ENCODE peak calls at places on chromosomes 5 and 9, in seven cellular contexts. S, V, P, C, R, H and E are unnamed samples.
A peak's percentile ranks its signal among the peaks of the same experiment; 100 is the strongest.

GRCh38 chr5:61674403-61674802 is 342.3 kb downstream of the ZSWIM6 start:
- DNase-seq in S (no peak), V (no peak), P (no peak), C (no peak), R (no peak), H (no peak), E (no peak)

GRCh38 chr5:11700376-11700775 is 203.9 kb downstream of the CTNND2 start:
- DNase-seq in S (no peak), V (no peak), P (no peak), C (no peak), R (no peak), H (no peak), E (no peak)

GRCh38 chr9:125399165-125399564 is 137.5 kb downstream of the GAPVD1 start:
- DNase-seq in S (no peak), V (no peak), P (no peak), C (no peak), R (no peak), H (no peak), E (no peak)

GRCh38 chr5:57566914-57567313 is 84.3 kb upstream of the ACTBL2 start:
- DNase-seq in S (peak; percentile 58), V (no peak), P (no peak), C (peak; percentile 92), R (no peak), H (no peak), E (peak; percentile 45)

GRCh38 chr5:8828596-8829321 is 717.1 kb downstream of the SEMA5A start:
- DNase-seq in S (peak; percentile 47), V (no peak), P (no peak), C (no peak), R (no peak), H (no peak), E (peak; percentile 100)

GRCh38 chr9:23492126-23493002 is 333.7 kb downstream of the ELAVL2 start:
- DNase-seq in S (peak; percentile 19), V (no peak), P (peak; percentile 80), C (peak; percentile 26), R (peak; percentile 53), H (peak; percentile 62), E (no peak)

GRCh38 chr9:35645736-35646582 is 4.8 kb downstream of the SIT1 start:
- DNase-seq in S (no peak), V (no peak), P (no peak), C (no peak), R (no peak), H (no peak), E (no peak)

GRCh38 chr5:62731011-62731410 is 152.4 kb downstream of the LRRC70 start:
- DNase-seq in S (no peak), V (no peak), P (no peak), C (no peak), R (no peak), H (no peak), E (no peak)

GRCh38 chr5:149938272-149938671 is 6.3 kb downstream of the PDE6A start:
- DNase-seq in S (peak; percentile 42), V (no peak), P (no peak), C (peak; percentile 31), R (no peak), H (peak; percentile 76), E (peak; percentile 81)

GRCh38 chr9:125633116-125633743 is 73.8 kb downstream of the MAPKAP1 start:
- DNase-seq in S (no peak), V (no peak), P (no peak), C (no peak), R (no peak), H (peak; percentile 61), E (no peak)

GRCh38 chr9:88984543-88984883 is 6.8 kb upstream of the S1PR3 start:
- DNase-seq in S (no peak), V (no peak), P (no peak), C (no peak), R (no peak), H (no peak), E (no peak)

GRCh38 chr5:150112211-150113046 is 26.1 kb upstream of the CSF1R start:
- DNase-seq in S (peak; percentile 56), V (no peak), P (no peak), C (peak; percentile 90), R (no peak), H (peak; percentile 94), E (peak; percentile 34)

GRCh38 chr5:149379177-149379761 is at the start of gene IL17B:
- DNase-seq in S (no peak), V (no peak), P (no peak), C (no peak), R (no peak), H (no peak), E (no peak)

GRCh38 chr9:32395483-32396216 is 11.2 kb downstream of the ACO1 start:
- DNase-seq in S (no peak), V (no peak), P (no peak), C (peak; percentile 89), R (no peak), H (peak; percentile 79), E (no peak)

GRCh38 chr5:179827684-179828083 is 7.0 kb downstream of the SQSTM1 start:
- DNase-seq in S (no peak), V (no peak), P (no peak), C (no peak), R (no peak), H (peak; percentile 88), E (no peak)

GRCh38 chr9:99181621-99182020 is 40.1 kb downstream of the ALG2 start:
- DNase-seq in S (no peak), V (no peak), P (no peak), C (no peak), R (no peak), H (peak; percentile 65), E (no peak)

GRCh38 chr5:108917596-108917995 is 169.9 kb downstream of the FER start:
- DNase-seq in S (peak; percentile 1), V (no peak), P (no peak), C (no peak), R (no peak), H (no peak), E (no peak)

GRCh38 chr5:62340392-62340791 is 34.4 kb downstream of the KIF2A start:
- DNase-seq in S (no peak), V (no peak), P (no peak), C (no peak), R (no peak), H (no peak), E (peak; percentile 67)

GRCh38 chr5:463952-464351 is 21.0 kb downstream of the EXOC3 start:
- DNase-seq in S (no peak), V (no peak), P (no peak), C (no peak), R (no peak), H (no peak), E (no peak)

GRCh38 chr5:56585973-56586740 is 229.2 kb upstream of the MAP3K1 start:
- DNase-seq in S (no peak), V (no peak), P (peak; percentile 50), C (no peak), R (peak; percentile 4), H (no peak), E (peak; percentile 85)

GRCh38 chr9:3827175-3827574 is 301.4 kb upstream of the RFX3 start:
- DNase-seq in S (no peak), V (no peak), P (no peak), C (no peak), R (no peak), H (no peak), E (no peak)

GRCh38 chr5:1594336-1595106 is 70.8 kb upstream of the LPCAT1 start:
- DNase-seq in S (no peak), V (peak; percentile 61), P (peak; percentile 88), C (no peak), R (peak; percentile 86), H (no peak), E (peak; percentile 25)

GRCh38 chr9:106799146-106799545 is 63.8 kb upstream of the ZNF462 start:
- DNase-seq in S (peak; percentile 76), V (no peak), P (no peak), C (peak; percentile 50), R (no peak), H (peak; percentile 90), E (no peak)

GRCh38 chr9:114304416-114305188 is 18.3 kb upstream of the ORM1 start:
- DNase-seq in S (no peak), V (no peak), P (no peak), C (no peak), R (no peak), H (no peak), E (no peak)

GRCh38 chr9:107486674-107487520 is 2.7 kb downstream of the KLF4 start:
- DNase-seq in S (no peak), V (no peak), P (no peak), C (no peak), R (no peak), H (no peak), E (no peak)

GRCh38 chr5:67053229-67053628 is 143.4 kb downstream of the CD180 start:
- DNase-seq in S (no peak), V (no peak), P (no peak), C (no peak), R (no peak), H (no peak), E (no peak)

GRCh38 chr5:51433052-51433710 is 49.9 kb downstream of the ISL1 start:
- DNase-seq in S (peak; percentile 41), V (no peak), P (no peak), C (no peak), R (no peak), H (no peak), E (peak; percentile 71)

GRCh38 chr5:175386526-175386925 is 57.5 kb downstream of the DRD1 start:
- DNase-seq in S (no peak), V (no peak), P (no peak), C (no peak), R (no peak), H (no peak), E (no peak)

GRCh38 chr5:163433271-163433670 is 4.1 kb upstream of the CCNG1 start:
- DNase-seq in S (no peak), V (no peak), P (no peak), C (no peak), R (no peak), H (no peak), E (peak; percentile 4)

GRCh38 chr5:10838038-10838437 is 77.0 kb upstream of the DAP start:
- DNase-seq in S (no peak), V (no peak), P (no peak), C (no peak), R (no peak), H (no peak), E (no peak)

GRCh38 chr5:42268630-42269029 is 154.6 kb upstream of the GHR start:
- DNase-seq in S (no peak), V (no peak), P (no peak), C (no peak), R (no peak), H (no peak), E (peak; percentile 28)

GRCh38 chr9:122095010-122095767 is 2.1 kb upstream of the TTLL11 start:
- DNase-seq in S (peak; percentile 47), V (peak; percentile 30), P (peak; percentile 44), C (no peak), R (peak; percentile 39), H (peak; percentile 60), E (peak; percentile 78)